ENCODE peak calls at places on chromosomes 7 and 10, in five cellular contexts. F is foreskin fibroblast, P is endothelial cell of umbilical vein, D is fibroblast of lung, X is lower lobe of right lung. K is an unnamed sample.

GRCh38 chr10:35875281-35875680 is 233.2 kb upstream of the FZD8 start:
- DNase-seq in F (no peak), P (no peak), D (peak; percentile 57), X (no peak), K (no peak)

GRCh38 chr7:54837761-54838539 is 78.9 kb upstream of the SEC61G start:
- DNase-seq in F (no peak), P (no peak), D (no peak), X (no peak), K (no peak)

GRCh38 chr7:99373086-99374066 is 1.2 kb upstream of the ARPC1B start:
- DNase-seq in F (no peak), P (no peak), D (no peak), X (no peak), K (no peak)

GRCh38 chr10:5832946-5833345 is 19.7 kb upstream of the GDI2 start:
- DNase-seq in F (no peak), P (no peak), D (no peak), X (no peak), K (no peak)

GRCh38 chr7:70738486-70738885 is 393.5 kb upstream of the GALNT17 start:
- DNase-seq in F (no peak), P (no peak), D (no peak), X (no peak), K (no peak)

GRCh38 chr10:100737359-100738054 is 7.9 kb upstream of the PAX2 start:
- DNase-seq in F (no peak), P (no peak), D (no peak), X (no peak), K (no peak)

GRCh38 chr10:34523017-34523767 is 291.9 kb downstream of the PARD3 start:
- DNase-seq in F (peak; percentile 76), P (no peak), D (peak; percentile 57), X (no peak), K (no peak)

GRCh38 chr7:104550362-104550761 is 222.0 kb downstream of the LHFPL3 start:
- DNase-seq in F (no peak), P (no peak), D (peak; percentile 2), X (no peak), K (no peak)

GRCh38 chr10:13550813-13551212 is 22.0 kb upstream of the BEND7 start:
- DNase-seq in F (no peak), P (no peak), D (no peak), X (no peak), K (no peak)

GRCh38 chr10:42477170-42477569 is 161.2 kb downstream of the ZNF33B start:
- DNase-seq in F (no peak), P (no peak), D (no peak), X (no peak), K (no peak)
- H3K4me3 ChIP-seq in F (no peak overlapping the region), P (no peak overlapping the region), D (no peak overlapping the region), X (no peak overlapping the region), K (no peak overlapping the region)

DNA sequence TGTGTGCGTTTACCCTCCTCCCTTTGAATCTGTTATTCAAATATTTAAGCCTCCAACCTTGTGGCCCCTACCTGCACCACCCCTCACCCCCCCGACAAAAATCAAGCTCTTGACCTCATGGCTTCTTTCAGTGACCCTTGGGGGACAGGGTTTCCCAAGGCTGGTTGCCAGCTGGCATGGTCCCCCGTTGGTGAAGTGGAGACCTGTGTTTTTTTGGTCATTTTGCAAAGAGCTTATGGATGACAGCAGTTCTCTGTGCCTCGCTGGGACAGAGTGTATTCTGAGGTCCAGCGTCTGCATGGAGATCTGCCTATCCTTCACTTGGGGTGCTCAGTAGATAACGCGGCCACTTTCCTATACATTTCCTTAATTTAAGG is 111.0 kb downstream of the TCF7L2 start:
- DNase-seq in F (no peak), P (no peak), D (no peak), X (no peak), K (no peak)
- H3K4me3 ChIP-seq in F (no peak overlapping the region), P (no peak overlapping the region), D (no peak overlapping the region), X (no peak overlapping the region), K (no peak overlapping the region)

GRCh38 chr10:114779803-114780609 is 41.6 kb upstream of the FHIP2A start:
- DNase-seq in F (peak; percentile 78), P (peak; percentile 97), D (peak; percentile 91), X (no peak), K (peak; percentile 91)

GRCh38 chr10:114777415-114777814 is 44.2 kb upstream of the FHIP2A start:
- DNase-seq in F (no peak), P (no peak), D (no peak), X (no peak), K (no peak)

GRCh38 chr10:114773197-114773532 is 48.4 kb upstream of the FHIP2A start:
- DNase-seq in F (no peak), P (no peak), D (no peak), X (no peak), K (no peak)

GRCh38 chr10:114780610-114781184 is 40.9 kb upstream of the FHIP2A start:
- DNase-seq in F (no peak), P (no peak), D (no peak), X (no peak), K (no peak)

DNA sequence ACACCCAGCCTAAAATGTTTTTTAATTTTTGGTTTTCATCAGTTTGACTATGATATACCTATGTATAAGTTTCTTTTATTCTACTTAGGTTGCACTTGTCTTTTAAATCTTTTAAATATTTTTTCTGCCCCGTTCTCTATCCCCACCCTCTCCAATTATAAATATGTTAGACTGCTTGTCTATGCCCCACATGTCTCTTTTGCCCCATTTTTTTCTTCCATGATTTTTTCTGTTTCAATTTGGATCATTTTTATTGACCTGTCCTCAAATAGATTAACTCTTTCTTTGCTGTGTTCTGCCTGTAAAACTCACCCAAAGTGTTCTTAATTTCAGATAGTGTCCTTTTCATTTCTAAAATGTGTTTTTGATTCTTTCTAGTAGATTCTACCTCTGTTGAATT is 44.7 kb upstream of the FHIP2A start:
- DNase-seq in F (no peak), P (no peak), D (no peak), X (no peak), K (no peak)
- H3K4me3 ChIP-seq in F (no peak overlapping the region), P (no peak overlapping the region), D (no peak overlapping the region), X (no peak overlapping the region), K (no peak overlapping the region)

GRCh38 chr7:30683306-30683705 is 1.1 kb upstream of the CRHR2 start:
- DNase-seq in F (no peak), P (no peak), D (no peak), X (no peak), K (no peak)

GRCh38 chr7:30683839-30684238 is 1.6 kb upstream of the CRHR2 start:
- DNase-seq in F (no peak), P (no peak), D (no peak), X (no peak), K (no peak)

GRCh38 chr7:30684351-30684750 is 2.1 kb upstream of the CRHR2 start:
- DNase-seq in F (no peak), P (no peak), D (no peak), X (no peak), K (no peak)

GRCh38 chr7:30681262-30682130 is 760 bp downstream of the CRHR2 start:
- DNase-seq in F (no peak), P (no peak), D (no peak), X (peak; percentile 61), K (no peak)

GRCh38 chr7:30682131-30683083 is at the start of gene CRHR2:
- DNase-seq in F (no peak), P (peak; percentile 4), D (no peak), X (no peak), K (no peak)
- H3K4me3 ChIP-seq in F (no peak within 1 kb of the TSS), P (no peak within 1 kb of the TSS), D (no peak within 1 kb of the TSS), X (peak within 1 kb of the TSS; percentile 56), K (no peak within 1 kb of the TSS)

DNA sequence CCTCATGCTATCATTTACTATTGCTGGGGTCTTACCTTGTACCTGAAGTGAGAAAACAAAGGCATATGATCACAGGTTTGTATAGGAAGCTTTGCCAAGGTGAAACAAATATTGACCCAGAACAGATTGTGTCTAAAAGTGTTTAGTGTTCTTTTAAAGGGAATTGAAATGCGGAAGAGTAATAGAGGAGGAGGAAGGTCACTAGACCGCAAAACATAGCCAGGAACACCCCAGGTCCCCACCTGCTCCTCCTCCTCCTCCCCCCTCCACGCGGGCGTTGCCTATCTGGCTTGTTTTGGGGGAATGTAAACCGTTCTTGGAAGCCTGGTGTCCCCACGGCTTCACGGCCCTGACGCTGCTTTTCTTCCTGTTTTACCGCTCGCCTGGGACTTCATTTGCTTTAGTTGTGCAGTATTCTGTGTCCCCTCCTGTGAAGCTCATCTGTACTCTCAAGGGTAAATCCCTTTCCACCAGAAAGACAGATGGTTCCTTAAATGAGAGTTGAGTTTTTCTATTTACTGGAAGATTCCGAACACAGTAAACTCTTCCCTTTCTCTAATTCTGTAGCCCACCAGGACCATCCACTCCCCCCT is 80.9 kb upstream of the PFKP start:
- DNase-seq in F (no peak), P (no peak), D (no peak), X (no peak), K (no peak)
- H3K4me3 ChIP-seq in F (no peak overlapping the region), P (no peak overlapping the region), D (no peak overlapping the region), X (peak overlapping the region; percentile 12), K (no peak overlapping the region)